ENCODE peak calls at places on chromosomes 4 and X, in five cellular contexts. Z is transverse colon, S is GM12892, R is suprapubic skin, M is stomach. B is an unnamed sample.

GRCh38 chr4:7960017-7960789 is 20.5 kb upstream of the AFAP1 start:
- DNase-seq in S (no peak), M (no peak), R (no peak), Z (no peak), B (no peak)

GRCh38 chrX:16516473-16516872 is 133.5 kb upstream of the S100G start:
- DNase-seq in S (no peak), M (no peak), R (no peak), Z (no peak), B (no peak)

GRCh38 chr4:94642561-94642866 is 115.2 kb upstream of the BMPR1B start:
- DNase-seq in R (no peak), Z (no peak), M (no peak), S (no peak), B (no peak)

GRCh38 chr4:6021831-6022606 is 3.8 kb upstream of the C4orf50 start:
- DNase-seq in M (no peak), R (no peak), S (no peak), Z (no peak), B (no peak)

GRCh38 chrX:78710146-78710545 is 37.4 kb upstream of the LPAR4 start:
- DNase-seq in M (no peak), R (no peak), S (no peak), Z (no peak), B (no peak)

GRCh38 chrX:40083120-40083978 is 14.4 kb downstream of the BCOR start:
- DNase-seq in Z (no peak), S (peak; percentile 41), M (peak; percentile 73), R (no peak), B (peak; percentile 64)

GRCh38 chrX:34868633-34869032 is 74.0 kb upstream of the FAM47B start:
- DNase-seq in Z (no peak), S (no peak), R (no peak), M (no peak), B (no peak)

GRCh38 chrX:104372547-104372946 is 117.8 kb upstream of the ESX1 start:
- DNase-seq in R (no peak), M (no peak), S (no peak), Z (no peak), B (no peak)

GRCh38 chr4:1625600-1626138 is 58.4 kb downstream of the FAM53A start:
- DNase-seq in R (no peak), S (no peak), M (no peak), Z (no peak), B (no peak)

GRCh38 chr4:129676934-129677333 is 581.0 kb downstream of the C4orf33 start:
- DNase-seq in M (no peak), R (no peak), S (no peak), Z (no peak), B (no peak)

GRCh38 chr4:3510481-3510880 is 21.7 kb downstream of the LRPAP1 start:
- DNase-seq in Z (no peak), M (no peak), R (no peak), S (no peak), B (no peak)

GRCh38 chr4:169283114-169283509 is 12.4 kb upstream of the SH3RF1 start:
- DNase-seq in R (no peak), S (no peak), M (no peak), Z (no peak), B (no peak)

GRCh38 chrX:154096140-154097002 is 1.1 kb downstream of the MECP2 start:
- DNase-seq in Z (no peak), M (no peak), S (no peak), R (no peak), B (peak; percentile 19)

GRCh38 chrX:69504626-69505612 is 793 bp downstream of the NALF2 start:
- DNase-seq in Z (no peak), S (no peak), R (no peak), M (no peak), B (no peak)

GRCh38 chrX:151700581-151700980 is 5.3 kb downstream of the PRRG3 start:
- DNase-seq in S (no peak), Z (no peak), M (no peak), R (no peak), B (no peak)

GRCh38 chr4:109574443-109574850 is 14.4 kb downstream of the MCUB start:
- DNase-seq in S (no peak), Z (no peak), R (no peak), M (no peak), B (no peak)

GRCh38 chr4:48025005-48025404 is 8.4 kb downstream of the NIPAL1 start:
- DNase-seq in M (no peak), Z (no peak), S (no peak), R (no peak), B (no peak)

GRCh38 chr4:16418814-16419213 is 192.5 kb upstream of the TAPT1 start:
- DNase-seq in Z (no peak), S (no peak), M (no peak), R (no peak), B (peak; percentile 69)

GRCh38 chr4:105520819-105521790 is 31.3 kb upstream of the ARHGEF38 start:
- DNase-seq in S (peak; percentile 26), Z (peak; percentile 45), R (no peak), M (peak; percentile 34), B (peak; percentile 70)

DNA sequence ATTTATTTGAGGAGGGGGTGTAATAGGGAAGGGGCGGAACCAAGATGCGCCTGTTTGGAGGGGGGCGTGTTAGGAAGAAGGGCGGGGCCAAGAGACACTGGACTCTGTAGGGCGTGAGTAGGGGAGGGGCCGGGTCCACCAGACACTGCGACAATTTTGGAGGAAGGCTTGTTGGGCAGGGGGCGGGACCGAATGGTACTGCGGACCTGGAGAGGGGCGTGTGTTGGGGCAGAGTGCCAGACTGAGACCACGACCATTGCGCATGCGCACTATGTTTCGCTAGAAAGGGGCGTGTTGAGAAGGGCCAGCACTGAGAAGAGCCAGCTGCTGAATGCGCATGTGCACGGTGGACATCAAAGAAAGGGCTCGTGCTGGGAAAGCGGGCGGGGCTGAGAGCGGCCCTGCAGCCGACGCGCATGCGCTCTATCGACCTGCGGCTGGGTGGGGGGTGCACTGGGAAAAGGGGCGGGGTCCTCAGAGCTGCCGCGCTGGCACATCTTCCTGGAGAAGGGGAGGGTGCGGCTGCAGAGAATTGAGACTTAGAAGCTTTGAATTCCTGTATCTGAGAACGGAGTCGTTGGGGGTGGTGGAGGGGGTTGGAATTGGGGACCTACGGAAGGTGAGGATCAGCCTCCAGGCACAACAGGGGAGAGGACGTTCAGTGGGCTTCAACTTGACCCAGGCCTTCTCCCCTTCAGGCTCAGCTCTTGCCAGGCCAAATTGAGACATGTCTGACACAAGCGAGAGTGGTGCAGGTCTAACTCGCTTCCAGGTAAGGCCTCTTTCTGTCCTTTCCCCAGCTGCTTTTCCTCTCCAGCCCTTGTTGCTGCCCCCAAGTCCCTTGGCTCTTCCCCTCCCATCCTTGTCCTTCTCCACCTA is 1.3 kb downstream of the MAGED2 start:
- DNase-seq in R (peak; percentile 92), S (peak; percentile 78), M (peak; percentile 93), Z (peak; percentile 94), B (peak; percentile 97)
- TF ChIP-seq POLR2A in R (no peak), S (no peak), M (no peak), Z (no peak), B (no peak)

GRCh38 chrX:1658083-1658463 is 43.2 kb downstream of the ASMT start:
- DNase-seq in M (no peak), Z (no peak), R (no peak), S (no peak), B (no peak)

GRCh38 chrX:1659664-1660461 is 45.0 kb downstream of the ASMT start:
- DNase-seq in S (no peak), R (peak; percentile 77), M (no peak), Z (no peak), B (no peak)

GRCh38 chrX:1661048-1661921 is 46.4 kb downstream of the ASMT start:
- DNase-seq in R (peak; percentile 49), M (peak; percentile 46), S (peak; percentile 88), Z (peak; percentile 68), B (no peak)

GRCh38 chrX:1656379-1656778 is 41.5 kb downstream of the ASMT start:
- DNase-seq in R (no peak), S (no peak), M (no peak), Z (no peak), B (no peak)

DNA sequence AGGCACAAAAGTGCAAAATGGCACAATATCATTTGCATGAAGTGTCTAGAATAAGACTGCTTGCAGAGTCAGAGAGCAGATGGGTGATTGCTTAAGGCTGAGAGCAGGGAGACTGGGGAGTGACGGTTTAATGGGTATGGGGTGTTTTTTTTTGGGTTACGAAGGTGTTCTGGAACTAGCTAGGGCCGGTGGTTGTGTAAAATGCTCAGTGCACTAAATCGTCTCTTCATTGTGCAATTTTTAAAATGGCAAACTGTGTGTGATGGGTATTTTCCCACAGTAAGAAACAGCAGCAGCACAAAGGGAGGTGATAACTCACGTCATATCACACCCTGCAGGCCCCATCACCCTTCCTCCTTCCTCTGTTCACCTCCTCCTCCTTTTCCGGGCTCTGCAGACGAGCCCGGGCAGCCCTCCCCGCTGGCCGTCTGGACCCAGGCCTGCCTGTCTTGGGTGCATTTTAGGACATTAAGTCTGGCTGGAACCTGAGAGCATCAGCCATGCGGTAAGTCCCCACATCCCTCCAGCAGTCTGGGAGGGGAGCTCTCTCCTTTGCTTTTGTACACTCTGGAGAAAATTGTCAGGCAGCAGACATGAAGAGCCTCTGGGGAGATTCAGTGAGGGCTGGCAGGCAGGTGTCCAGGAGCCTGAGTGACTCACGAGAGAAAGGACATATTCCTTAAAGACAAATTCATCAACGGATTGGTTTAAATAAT is 42.7 kb downstream of the ASMT start:
- DNase-seq in Z (peak; percentile 17), M (no peak), R (no peak), S (no peak), B (no peak)
- TF ChIP-seq POLR2A in Z (peak; percentile 36), M (no peak), R (no peak), S (peak; percentile 82), B (no peak)

GRCh38 chrX:132022115-132022862 is 813 bp upstream of the STK26 start:
- DNase-seq in M (no peak), Z (peak; percentile 6), R (no peak), S (no peak), B (no peak)

GRCh38 chrX:132023896-132024386 is 839 bp downstream of the STK26 start:
- DNase-seq in R (no peak), Z (no peak), S (no peak), M (no peak), B (no peak)

GRCh38 chrX:132022863-132023116 is 312 bp upstream of the STK26 start:
- DNase-seq in S (no peak), Z (no peak), R (peak; percentile 56), M (no peak), B (no peak)

GRCh38 chrX:132025085-132025484 is 2.0 kb downstream of the STK26 start:
- DNase-seq in R (no peak), M (no peak), S (no peak), Z (no peak), B (no peak)

DNA sequence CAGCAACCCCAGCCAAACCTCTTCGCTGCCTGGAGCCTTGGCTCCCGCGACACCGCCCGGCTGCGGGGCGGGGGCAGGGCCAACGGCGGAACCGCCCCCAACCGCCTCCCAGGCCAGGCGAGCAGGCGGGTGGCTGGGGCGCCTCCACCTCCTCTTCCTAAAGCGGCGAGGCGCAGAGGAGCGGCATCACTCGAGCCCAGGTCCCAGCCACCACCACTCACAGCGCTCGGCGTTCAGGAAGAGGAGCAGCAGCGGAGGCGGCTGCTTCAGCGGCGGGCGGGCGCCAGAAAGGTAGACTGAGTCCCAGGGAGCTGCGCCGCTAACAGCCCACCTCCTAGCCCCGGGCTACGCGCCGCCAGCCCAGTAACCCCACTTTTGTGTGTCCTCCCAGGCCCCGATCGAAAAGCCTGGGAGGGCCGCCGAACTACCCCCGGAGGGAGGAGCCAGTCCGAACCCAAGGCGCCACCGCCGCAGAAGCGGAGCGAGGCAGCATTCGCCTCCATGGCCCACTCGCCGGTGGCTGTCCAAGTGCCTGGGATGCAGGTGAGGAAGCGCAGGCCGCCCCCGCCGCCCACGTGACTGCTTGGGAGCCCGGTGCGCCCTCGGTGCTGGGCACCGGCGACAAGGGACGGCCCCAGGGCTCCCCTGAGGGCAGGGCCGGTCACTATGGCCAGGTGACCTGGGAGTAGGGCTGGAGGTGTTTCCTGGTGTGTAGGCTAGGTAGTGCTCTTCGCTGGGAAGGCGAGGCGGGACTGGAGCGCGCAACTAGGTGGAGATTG is at the start of gene STK26:
- DNase-seq in M (peak; percentile 79), R (peak; percentile 84), Z (peak; percentile 84), S (peak; percentile 41), B (peak; percentile 73)
- TF ChIP-seq POLR2A in M (no peak), R (peak; percentile 26), Z (peak; percentile 81), S (peak; percentile 82), B (peak; percentile 75)

GRCh38 chrX:134460005-134460860 is at the start of gene HPRT1:
- DNase-seq in S (peak; percentile 44), M (peak; percentile 87), R (peak; percentile 83), Z (peak; percentile 87), B (peak; percentile 84)
- TF ChIP-seq POLR2A in S (peak; percentile 62), M (no peak), R (no peak), Z (peak; percentile 38), B (peak; percentile 67)

B was measured in body of pancreas.